ENCODE peak calls at places on chromosomes 11 and 22, in nine cellular contexts. C is posterior vena cava; X is tibial artery; U is NCI-H1105; H is NCI-H1092; T is pulmonary artery endothelial cell; I is stimulated activated CD4-positive, alpha-beta T cell treated with anti-CD3 and anti-CD28 coated beads, Interleukin-1b, Interleukin-23, amount 100 ng/mL, for 24 hours; Y is LoVo; L is stimulated activated CD8-positive, alpha-beta memory T cell treated with anti-CD3 and anti-CD28 coated beads, Interleukin-12 subunit alpha, Interleukin-12 subunit beta, amount 100 ng/mL, for 1 hour. Z is an unnamed sample.

GRCh38 chr11:118304227-118304808 is at the start of gene CD3E:
- DNase-seq in T (no peak), L (peak), U (no peak), X (no peak), Y (no peak), C (no peak), H (no peak), I (peak), Z (no peak)

GRCh38 chr11:11171285-11171684 is 181.8 kb downstream of the CSNK2A3 start:
- DNase-seq in L (no peak), H (no peak), I (no peak), T (no peak), C (no peak), U (no peak), Y (no peak), X (no peak), Z (no peak)

GRCh38 chr11:1076061-1076665 is 1.5 kb downstream of the MUC2 start:
- DNase-seq in I (no peak), C (peak), X (peak), T (no peak), U (no peak), L (no peak), H (no peak), Y (no peak), Z (no peak)

GRCh38 chr22:29820941-29821789 is 16.9 kb downstream of the ASCC2 start:
- DNase-seq in C (peak), I (peak), T (peak), U (peak), L (no peak), H (no peak), X (peak), Y (peak), Z (peak)

GRCh38 chr22:18104566-18104965 is 6.0 kb upstream of the TUBA8 start:
- DNase-seq in C (no peak), I (no peak), T (no peak), U (no peak), Y (no peak), H (no peak), X (no peak), L (no peak), Z (peak)

GRCh38 chr22:43293661-43294392 is 49.3 kb downstream of the SCUBE1 start:
- DNase-seq in U (no peak), C (no peak), L (no peak), I (no peak), H (no peak), X (no peak), T (no peak), Y (no peak), Z (peak)

GRCh38 chr11:77183421-77183984 is 55.5 kb downstream of the MYO7A start:
- DNase-seq in C (no peak), T (no peak), L (no peak), Y (no peak), U (no peak), X (no peak), I (no peak), H (no peak), Z (no peak)

GRCh38 chr22:29205598-29206371 is at the start of gene EMID1:
- DNase-seq in L (no peak), Y (peak), U (no peak), I (no peak), T (no peak), C (no peak), H (no peak), X (no peak), Z (peak)

GRCh38 chr11:116109228-116109627 is 605.0 kb upstream of the CADM1 start:
- DNase-seq in T (no peak), H (no peak), I (no peak), X (no peak), C (no peak), Y (peak), L (no peak), U (no peak), Z (peak)

GRCh38 chr11:66081505-66081904 is 11.4 kb downstream of the PACS1 start:
- DNase-seq in T (no peak), H (no peak), U (no peak), I (peak), Y (peak), L (peak), C (peak), X (peak), Z (peak)

GRCh38 chr11:3001496-3001895 is 9.4 kb upstream of the NAP1L4 start:
- DNase-seq in H (peak), C (peak), Y (no peak), T (no peak), X (peak), I (no peak), U (peak), L (no peak), Z (no peak)

Z was measured in NB4.